ENCODE peak calls at places on chromosomes 12 and 14, in nine cellular contexts. One of them, this sample, is unnamed.

GRCh38 chr14:88835661-88836060 is 11.2 kb downstream of the TTC8 start:
- DNase-seq in aorta: no peak
- DNase-seq in activated naive CD8-positive, alpha-beta T cell treated with anti-CD3 and anti-CD28 coated beads for 36 hours: no peak
- DNase-seq in fibroblast of the aortic adventitia: peak
- DNase-seq in bronchial epithelial cell: no peak
- DNase-seq in T-cell: no peak
- DNase-seq in activated CD4-positive, alpha-beta T cell treated with anti-CD3 and anti-CD28 coated beads, Interleukin-2, amount 50 U/mL, for 1 hour: no peak
- DNase-seq in NCI-H1092: no peak
- DNase-seq in activated CD8-positive, alpha-beta T cell treated with anti-CD3 and anti-CD28 coated beads, Interleukin-2, amount 10 ng/mL, durations not matched to agents 7 days and 5 days: no peak
- DNase-seq in this sample: no peak

GRCh38 chr14:69107407-69108003 is 45.4 kb downstream of the DCAF5 start:
- DNase-seq in activated CD8-positive, alpha-beta T cell treated with anti-CD3 and anti-CD28 coated beads, Interleukin-2, amount 10 ng/mL, durations not matched to agents 7 days and 5 days: peak
- DNase-seq in NCI-H1092: peak
- DNase-seq in fibroblast of the aortic adventitia: peak
- DNase-seq in T-cell: no peak
- DNase-seq in activated CD4-positive, alpha-beta T cell treated with anti-CD3 and anti-CD28 coated beads, Interleukin-2, amount 50 U/mL, for 1 hour: peak
- DNase-seq in bronchial epithelial cell: peak
- DNase-seq in activated naive CD8-positive, alpha-beta T cell treated with anti-CD3 and anti-CD28 coated beads for 36 hours: peak
- DNase-seq in aorta: no peak
- DNase-seq in this sample: no peak

GRCh38 chr14:50679674-50680073 is 11.6 kb upstream of the SAV1 start:
- DNase-seq in fibroblast of the aortic adventitia: no peak
- DNase-seq in NCI-H1092: no peak
- DNase-seq in activated naive CD8-positive, alpha-beta T cell treated with anti-CD3 and anti-CD28 coated beads for 36 hours: no peak
- DNase-seq in activated CD8-positive, alpha-beta T cell treated with anti-CD3 and anti-CD28 coated beads, Interleukin-2, amount 10 ng/mL, durations not matched to agents 7 days and 5 days: no peak
- DNase-seq in bronchial epithelial cell: no peak
- DNase-seq in T-cell: no peak
- DNase-seq in activated CD4-positive, alpha-beta T cell treated with anti-CD3 and anti-CD28 coated beads, Interleukin-2, amount 50 U/mL, for 1 hour: no peak
- DNase-seq in aorta: no peak
- DNase-seq in this sample: no peak

GRCh38 chr12:40106202-40106533 is 287 bp upstream of the SLC2A13 start:
- DNase-seq in bronchial epithelial cell: no peak
- DNase-seq in activated naive CD8-positive, alpha-beta T cell treated with anti-CD3 and anti-CD28 coated beads for 36 hours: no peak
- DNase-seq in activated CD4-positive, alpha-beta T cell treated with anti-CD3 and anti-CD28 coated beads, Interleukin-2, amount 50 U/mL, for 1 hour: no peak
- DNase-seq in activated CD8-positive, alpha-beta T cell treated with anti-CD3 and anti-CD28 coated beads, Interleukin-2, amount 10 ng/mL, durations not matched to agents 7 days and 5 days: no peak
- DNase-seq in fibroblast of the aortic adventitia: no peak
- DNase-seq in NCI-H1092: no peak
- DNase-seq in aorta: no peak
- DNase-seq in T-cell: no peak
- DNase-seq in this sample: no peak

GRCh38 chr14:97390031-97390729 is 593.0 kb downstream of the VRK1 start:
- DNase-seq in bronchial epithelial cell: no peak
- DNase-seq in activated naive CD8-positive, alpha-beta T cell treated with anti-CD3 and anti-CD28 coated beads for 36 hours: no peak
- DNase-seq in T-cell: no peak
- DNase-seq in aorta: no peak
- DNase-seq in activated CD4-positive, alpha-beta T cell treated with anti-CD3 and anti-CD28 coated beads, Interleukin-2, amount 50 U/mL, for 1 hour: no peak
- DNase-seq in NCI-H1092: no peak
- DNase-seq in activated CD8-positive, alpha-beta T cell treated with anti-CD3 and anti-CD28 coated beads, Interleukin-2, amount 10 ng/mL, durations not matched to agents 7 days and 5 days: no peak
- DNase-seq in fibroblast of the aortic adventitia: no peak
- DNase-seq in this sample: no peak

GRCh38 chr12:53703746-53704145 is 23.5 kb downstream of the CALCOCO1 start:
- DNase-seq in bronchial epithelial cell: no peak
- DNase-seq in activated naive CD8-positive, alpha-beta T cell treated with anti-CD3 and anti-CD28 coated beads for 36 hours: no peak
- DNase-seq in aorta: no peak
- DNase-seq in T-cell: no peak
- DNase-seq in activated CD4-positive, alpha-beta T cell treated with anti-CD3 and anti-CD28 coated beads, Interleukin-2, amount 50 U/mL, for 1 hour: no peak
- DNase-seq in activated CD8-positive, alpha-beta T cell treated with anti-CD3 and anti-CD28 coated beads, Interleukin-2, amount 10 ng/mL, durations not matched to agents 7 days and 5 days: no peak
- DNase-seq in NCI-H1092: no peak
- DNase-seq in fibroblast of the aortic adventitia: peak
- DNase-seq in this sample: no peak

GRCh38 chr12:93879476-93880376 is 202.6 kb downstream of the CRADD start:
- DNase-seq in NCI-H1092: no peak
- DNase-seq in bronchial epithelial cell: no peak
- DNase-seq in activated CD8-positive, alpha-beta T cell treated with anti-CD3 and anti-CD28 coated beads, Interleukin-2, amount 10 ng/mL, durations not matched to agents 7 days and 5 days: no peak
- DNase-seq in activated naive CD8-positive, alpha-beta T cell treated with anti-CD3 and anti-CD28 coated beads for 36 hours: no peak
- DNase-seq in fibroblast of the aortic adventitia: peak
- DNase-seq in aorta: no peak
- DNase-seq in activated CD4-positive, alpha-beta T cell treated with anti-CD3 and anti-CD28 coated beads, Interleukin-2, amount 50 U/mL, for 1 hour: no peak
- DNase-seq in T-cell: no peak
- DNase-seq in this sample: no peak

GRCh38 chr12:45191239-45191638 is 24.7 kb upstream of the ANO6 start:
- DNase-seq in activated CD4-positive, alpha-beta T cell treated with anti-CD3 and anti-CD28 coated beads, Interleukin-2, amount 50 U/mL, for 1 hour: no peak
- DNase-seq in NCI-H1092: no peak
- DNase-seq in T-cell: no peak
- DNase-seq in aorta: no peak
- DNase-seq in bronchial epithelial cell: peak
- DNase-seq in activated naive CD8-positive, alpha-beta T cell treated with anti-CD3 and anti-CD28 coated beads for 36 hours: no peak
- DNase-seq in fibroblast of the aortic adventitia: peak
- DNase-seq in activated CD8-positive, alpha-beta T cell treated with anti-CD3 and anti-CD28 coated beads, Interleukin-2, amount 10 ng/mL, durations not matched to agents 7 days and 5 days: no peak
- DNase-seq in this sample: no peak

GRCh38 chr12:50458606-50459005 is 46.2 kb upstream of the DIP2B start:
- DNase-seq in activated CD8-positive, alpha-beta T cell treated with anti-CD3 and anti-CD28 coated beads, Interleukin-2, amount 10 ng/mL, durations not matched to agents 7 days and 5 days: no peak
- DNase-seq in activated CD4-positive, alpha-beta T cell treated with anti-CD3 and anti-CD28 coated beads, Interleukin-2, amount 50 U/mL, for 1 hour: no peak
- DNase-seq in T-cell: no peak
- DNase-seq in activated naive CD8-positive, alpha-beta T cell treated with anti-CD3 and anti-CD28 coated beads for 36 hours: no peak
- DNase-seq in NCI-H1092: no peak
- DNase-seq in fibroblast of the aortic adventitia: peak
- DNase-seq in aorta: no peak
- DNase-seq in bronchial epithelial cell: peak
- DNase-seq in this sample: no peak

GRCh38 chr14:75769047-75769685 is 108.1 kb downstream of the TTLL5 start:
- DNase-seq in activated CD4-positive, alpha-beta T cell treated with anti-CD3 and anti-CD28 coated beads, Interleukin-2, amount 50 U/mL, for 1 hour: no peak
- DNase-seq in fibroblast of the aortic adventitia: no peak
- DNase-seq in aorta: no peak
- DNase-seq in NCI-H1092: no peak
- DNase-seq in T-cell: no peak
- DNase-seq in activated naive CD8-positive, alpha-beta T cell treated with anti-CD3 and anti-CD28 coated beads for 36 hours: no peak
- DNase-seq in bronchial epithelial cell: peak
- DNase-seq in activated CD8-positive, alpha-beta T cell treated with anti-CD3 and anti-CD28 coated beads, Interleukin-2, amount 10 ng/mL, durations not matched to agents 7 days and 5 days: no peak
- DNase-seq in this sample: no peak

GRCh38 chr12:45688188-45688587 is 41.3 kb upstream of the ARID2 start:
- DNase-seq in activated CD8-positive, alpha-beta T cell treated with anti-CD3 and anti-CD28 coated beads, Interleukin-2, amount 10 ng/mL, durations not matched to agents 7 days and 5 days: no peak
- DNase-seq in activated naive CD8-positive, alpha-beta T cell treated with anti-CD3 and anti-CD28 coated beads for 36 hours: no peak
- DNase-seq in bronchial epithelial cell: no peak
- DNase-seq in activated CD4-positive, alpha-beta T cell treated with anti-CD3 and anti-CD28 coated beads, Interleukin-2, amount 50 U/mL, for 1 hour: no peak
- DNase-seq in T-cell: no peak
- DNase-seq in aorta: no peak
- DNase-seq in NCI-H1092: no peak
- DNase-seq in fibroblast of the aortic adventitia: no peak
- DNase-seq in this sample: no peak

GRCh38 chr14:69046468-69046867 is 67.4 kb upstream of the ACTN1 start:
- DNase-seq in NCI-H1092: no peak
- DNase-seq in fibroblast of the aortic adventitia: peak
- DNase-seq in T-cell: no peak
- DNase-seq in activated CD4-positive, alpha-beta T cell treated with anti-CD3 and anti-CD28 coated beads, Interleukin-2, amount 50 U/mL, for 1 hour: no peak
- DNase-seq in activated CD8-positive, alpha-beta T cell treated with anti-CD3 and anti-CD28 coated beads, Interleukin-2, amount 10 ng/mL, durations not matched to agents 7 days and 5 days: no peak
- DNase-seq in bronchial epithelial cell: no peak
- DNase-seq in aorta: peak
- DNase-seq in activated naive CD8-positive, alpha-beta T cell treated with anti-CD3 and anti-CD28 coated beads for 36 hours: no peak
- DNase-seq in this sample: no peak

GRCh38 chr12:103799504-103800251 is 41.4 kb downstream of the NT5DC3 start:
- DNase-seq in T-cell: no peak
- DNase-seq in bronchial epithelial cell: peak
- DNase-seq in NCI-H1092: peak
- DNase-seq in aorta: no peak
- DNase-seq in activated CD4-positive, alpha-beta T cell treated with anti-CD3 and anti-CD28 coated beads, Interleukin-2, amount 50 U/mL, for 1 hour: no peak
- DNase-seq in fibroblast of the aortic adventitia: peak
- DNase-seq in activated CD8-positive, alpha-beta T cell treated with anti-CD3 and anti-CD28 coated beads, Interleukin-2, amount 10 ng/mL, durations not matched to agents 7 days and 5 days: no peak
- DNase-seq in activated naive CD8-positive, alpha-beta T cell treated with anti-CD3 and anti-CD28 coated beads for 36 hours: no peak
- DNase-seq in this sample: peak

GRCh38 chr14:46574236-46574970 is 77.2 kb downstream of the RPL10L start:
- DNase-seq in activated naive CD8-positive, alpha-beta T cell treated with anti-CD3 and anti-CD28 coated beads for 36 hours: no peak
- DNase-seq in activated CD8-positive, alpha-beta T cell treated with anti-CD3 and anti-CD28 coated beads, Interleukin-2, amount 10 ng/mL, durations not matched to agents 7 days and 5 days: no peak
- DNase-seq in fibroblast of the aortic adventitia: no peak
- DNase-seq in NCI-H1092: no peak
- DNase-seq in activated CD4-positive, alpha-beta T cell treated with anti-CD3 and anti-CD28 coated beads, Interleukin-2, amount 50 U/mL, for 1 hour: no peak
- DNase-seq in aorta: no peak
- DNase-seq in T-cell: no peak
- DNase-seq in bronchial epithelial cell: peak
- DNase-seq in this sample: no peak

GRCh38 chr12:575948-576612 is 87.2 kb downstream of the NINJ2 start:
- DNase-seq in activated CD8-positive, alpha-beta T cell treated with anti-CD3 and anti-CD28 coated beads, Interleukin-2, amount 10 ng/mL, durations not matched to agents 7 days and 5 days: peak
- DNase-seq in T-cell: peak
- DNase-seq in NCI-H1092: peak
- DNase-seq in fibroblast of the aortic adventitia: peak
- DNase-seq in bronchial epithelial cell: peak
- DNase-seq in aorta: peak
- DNase-seq in activated naive CD8-positive, alpha-beta T cell treated with anti-CD3 and anti-CD28 coated beads for 36 hours: peak
- DNase-seq in activated CD4-positive, alpha-beta T cell treated with anti-CD3 and anti-CD28 coated beads, Interleukin-2, amount 50 U/mL, for 1 hour: peak
- DNase-seq in this sample: peak

GRCh38 chr14:86796221-86797074 is 1196.5 kb downstream of the GALC start:
- DNase-seq in T-cell: no peak
- DNase-seq in activated naive CD8-positive, alpha-beta T cell treated with anti-CD3 and anti-CD28 coated beads for 36 hours: no peak
- DNase-seq in activated CD4-positive, alpha-beta T cell treated with anti-CD3 and anti-CD28 coated beads, Interleukin-2, amount 50 U/mL, for 1 hour: no peak
- DNase-seq in bronchial epithelial cell: no peak
- DNase-seq in activated CD8-positive, alpha-beta T cell treated with anti-CD3 and anti-CD28 coated beads, Interleukin-2, amount 10 ng/mL, durations not matched to agents 7 days and 5 days: no peak
- DNase-seq in aorta: no peak
- DNase-seq in fibroblast of the aortic adventitia: peak
- DNase-seq in NCI-H1092: no peak
- DNase-seq in this sample: no peak

GRCh38 chr12:27549231-27549800 is 25.3 kb downstream of the PPFIBP1 start:
- DNase-seq in aorta: no peak
- DNase-seq in activated CD8-positive, alpha-beta T cell treated with anti-CD3 and anti-CD28 coated beads, Interleukin-2, amount 10 ng/mL, durations not matched to agents 7 days and 5 days: no peak
- DNase-seq in NCI-H1092: no peak
- DNase-seq in activated CD4-positive, alpha-beta T cell treated with anti-CD3 and anti-CD28 coated beads, Interleukin-2, amount 50 U/mL, for 1 hour: no peak
- DNase-seq in bronchial epithelial cell: peak
- DNase-seq in activated naive CD8-positive, alpha-beta T cell treated with anti-CD3 and anti-CD28 coated beads for 36 hours: no peak
- DNase-seq in T-cell: no peak
- DNase-seq in fibroblast of the aortic adventitia: peak
- DNase-seq in this sample: no peak

GRCh38 chr12:121688966-121689365 is 19.5 kb upstream of the MORN3 start:
- DNase-seq in activated CD4-positive, alpha-beta T cell treated with anti-CD3 and anti-CD28 coated beads, Interleukin-2, amount 50 U/mL, for 1 hour: no peak
- DNase-seq in bronchial epithelial cell: no peak
- DNase-seq in fibroblast of the aortic adventitia: no peak
- DNase-seq in NCI-H1092: no peak
- DNase-seq in aorta: no peak
- DNase-seq in activated naive CD8-positive, alpha-beta T cell treated with anti-CD3 and anti-CD28 coated beads for 36 hours: no peak
- DNase-seq in T-cell: no peak
- DNase-seq in activated CD8-positive, alpha-beta T cell treated with anti-CD3 and anti-CD28 coated beads, Interleukin-2, amount 10 ng/mL, durations not matched to agents 7 days and 5 days: no peak
- DNase-seq in this sample: no peak

GRCh38 chr12:122062832-122063690 is 15.5 kb upstream of the MLXIP start:
- DNase-seq in activated CD4-positive, alpha-beta T cell treated with anti-CD3 and anti-CD28 coated beads, Interleukin-2, amount 50 U/mL, for 1 hour: no peak
- DNase-seq in NCI-H1092: no peak
- DNase-seq in activated naive CD8-positive, alpha-beta T cell treated with anti-CD3 and anti-CD28 coated beads for 36 hours: no peak
- DNase-seq in activated CD8-positive, alpha-beta T cell treated with anti-CD3 and anti-CD28 coated beads, Interleukin-2, amount 10 ng/mL, durations not matched to agents 7 days and 5 days: no peak
- DNase-seq in fibroblast of the aortic adventitia: peak
- DNase-seq in aorta: no peak
- DNase-seq in T-cell: no peak
- DNase-seq in bronchial epithelial cell: peak
- DNase-seq in this sample: peak

GRCh38 chr12:7411343-7411742 is 32.6 kb downstream of the CD163L1 start:
- DNase-seq in activated CD4-positive, alpha-beta T cell treated with anti-CD3 and anti-CD28 coated beads, Interleukin-2, amount 50 U/mL, for 1 hour: no peak
- DNase-seq in bronchial epithelial cell: no peak
- DNase-seq in aorta: no peak
- DNase-seq in activated CD8-positive, alpha-beta T cell treated with anti-CD3 and anti-CD28 coated beads, Interleukin-2, amount 10 ng/mL, durations not matched to agents 7 days and 5 days: no peak
- DNase-seq in NCI-H1092: no peak
- DNase-seq in activated naive CD8-positive, alpha-beta T cell treated with anti-CD3 and anti-CD28 coated beads for 36 hours: no peak
- DNase-seq in fibroblast of the aortic adventitia: no peak
- DNase-seq in T-cell: no peak
- DNase-seq in this sample: no peak

GRCh38 chr14:68412505-68413496 is 380.1 kb downstream of the ZFP36L1 start:
- DNase-seq in bronchial epithelial cell: peak
- DNase-seq in fibroblast of the aortic adventitia: no peak
- DNase-seq in activated CD4-positive, alpha-beta T cell treated with anti-CD3 and anti-CD28 coated beads, Interleukin-2, amount 50 U/mL, for 1 hour: no peak
- DNase-seq in activated naive CD8-positive, alpha-beta T cell treated with anti-CD3 and anti-CD28 coated beads for 36 hours: no peak
- DNase-seq in NCI-H1092: no peak
- DNase-seq in T-cell: no peak
- DNase-seq in activated CD8-positive, alpha-beta T cell treated with anti-CD3 and anti-CD28 coated beads, Interleukin-2, amount 10 ng/mL, durations not matched to agents 7 days and 5 days: no peak
- DNase-seq in aorta: no peak
- DNase-seq in this sample: no peak

GRCh38 chr12:132367852-132368251 is 38.5 kb upstream of the GALNT9 start:
- DNase-seq in fibroblast of the aortic adventitia: no peak
- DNase-seq in T-cell: no peak
- DNase-seq in bronchial epithelial cell: no peak
- DNase-seq in activated CD8-positive, alpha-beta T cell treated with anti-CD3 and anti-CD28 coated beads, Interleukin-2, amount 10 ng/mL, durations not matched to agents 7 days and 5 days: no peak
- DNase-seq in activated CD4-positive, alpha-beta T cell treated with anti-CD3 and anti-CD28 coated beads, Interleukin-2, amount 50 U/mL, for 1 hour: no peak
- DNase-seq in aorta: no peak
- DNase-seq in activated naive CD8-positive, alpha-beta T cell treated with anti-CD3 and anti-CD28 coated beads for 36 hours: no peak
- DNase-seq in NCI-H1092: no peak
- DNase-seq in this sample: no peak

GRCh38 chr14:54106802-54107377 is 150.3 kb upstream of the BMP4 start:
- DNase-seq in activated CD8-positive, alpha-beta T cell treated with anti-CD3 and anti-CD28 coated beads, Interleukin-2, amount 10 ng/mL, durations not matched to agents 7 days and 5 days: no peak
- DNase-seq in activated naive CD8-positive, alpha-beta T cell treated with anti-CD3 and anti-CD28 coated beads for 36 hours: no peak
- DNase-seq in activated CD4-positive, alpha-beta T cell treated with anti-CD3 and anti-CD28 coated beads, Interleukin-2, amount 50 U/mL, for 1 hour: no peak
- DNase-seq in T-cell: no peak
- DNase-seq in aorta: no peak
- DNase-seq in NCI-H1092: no peak
- DNase-seq in bronchial epithelial cell: peak
- DNase-seq in fibroblast of the aortic adventitia: peak
- DNase-seq in this sample: no peak

GRCh38 chr14:95052016-95052585 is 105.2 kb downstream of the DICER1 start:
- DNase-seq in activated naive CD8-positive, alpha-beta T cell treated with anti-CD3 and anti-CD28 coated beads for 36 hours: no peak
- DNase-seq in aorta: no peak
- DNase-seq in activated CD8-positive, alpha-beta T cell treated with anti-CD3 and anti-CD28 coated beads, Interleukin-2, amount 10 ng/mL, durations not matched to agents 7 days and 5 days: no peak
- DNase-seq in T-cell: no peak
- DNase-seq in activated CD4-positive, alpha-beta T cell treated with anti-CD3 and anti-CD28 coated beads, Interleukin-2, amount 50 U/mL, for 1 hour: no peak
- DNase-seq in NCI-H1092: no peak
- DNase-seq in fibroblast of the aortic adventitia: no peak
- DNase-seq in bronchial epithelial cell: no peak
- DNase-seq in this sample: no peak

GRCh38 chr14:52227559-52228222 is 39.8 kb upstream of the PTGDR start:
- DNase-seq in activated naive CD8-positive, alpha-beta T cell treated with anti-CD3 and anti-CD28 coated beads for 36 hours: no peak
- DNase-seq in aorta: no peak
- DNase-seq in fibroblast of the aortic adventitia: no peak
- DNase-seq in T-cell: no peak
- DNase-seq in bronchial epithelial cell: no peak
- DNase-seq in NCI-H1092: no peak
- DNase-seq in activated CD4-positive, alpha-beta T cell treated with anti-CD3 and anti-CD28 coated beads, Interleukin-2, amount 50 U/mL, for 1 hour: no peak
- DNase-seq in activated CD8-positive, alpha-beta T cell treated with anti-CD3 and anti-CD28 coated beads, Interleukin-2, amount 10 ng/mL, durations not matched to agents 7 days and 5 days: no peak
- DNase-seq in this sample: no peak

GRCh38 chr14:101471723-101472517 is 89.4 kb upstream of the DIO3 start:
- DNase-seq in activated naive CD8-positive, alpha-beta T cell treated with anti-CD3 and anti-CD28 coated beads for 36 hours: no peak
- DNase-seq in bronchial epithelial cell: no peak
- DNase-seq in activated CD4-positive, alpha-beta T cell treated with anti-CD3 and anti-CD28 coated beads, Interleukin-2, amount 50 U/mL, for 1 hour: no peak
- DNase-seq in aorta: peak
- DNase-seq in NCI-H1092: no peak
- DNase-seq in fibroblast of the aortic adventitia: no peak
- DNase-seq in T-cell: no peak
- DNase-seq in activated CD8-positive, alpha-beta T cell treated with anti-CD3 and anti-CD28 coated beads, Interleukin-2, amount 10 ng/mL, durations not matched to agents 7 days and 5 days: no peak
- DNase-seq in this sample: no peak

GRCh38 chr12:117155278-117156060 is 34.8 kb downstream of the FBXO21 start:
- DNase-seq in activated CD8-positive, alpha-beta T cell treated with anti-CD3 and anti-CD28 coated beads, Interleukin-2, amount 10 ng/mL, durations not matched to agents 7 days and 5 days: peak
- DNase-seq in aorta: peak
- DNase-seq in T-cell: peak
- DNase-seq in activated naive CD8-positive, alpha-beta T cell treated with anti-CD3 and anti-CD28 coated beads for 36 hours: peak
- DNase-seq in fibroblast of the aortic adventitia: peak
- DNase-seq in NCI-H1092: peak
- DNase-seq in bronchial epithelial cell: peak
- DNase-seq in activated CD4-positive, alpha-beta T cell treated with anti-CD3 and anti-CD28 coated beads, Interleukin-2, amount 50 U/mL, for 1 hour: peak
- DNase-seq in this sample: peak

GRCh38 chr12:122350444-122350843 is 72.0 kb downstream of the CLIP1 start:
- DNase-seq in aorta: peak
- DNase-seq in T-cell: no peak
- DNase-seq in NCI-H1092: no peak
- DNase-seq in activated naive CD8-positive, alpha-beta T cell treated with anti-CD3 and anti-CD28 coated beads for 36 hours: no peak
- DNase-seq in activated CD8-positive, alpha-beta T cell treated with anti-CD3 and anti-CD28 coated beads, Interleukin-2, amount 10 ng/mL, durations not matched to agents 7 days and 5 days: no peak
- DNase-seq in fibroblast of the aortic adventitia: peak
- DNase-seq in activated CD4-positive, alpha-beta T cell treated with anti-CD3 and anti-CD28 coated beads, Interleukin-2, amount 50 U/mL, for 1 hour: no peak
- DNase-seq in bronchial epithelial cell: no peak
- DNase-seq in this sample: no peak

GRCh38 chr12:113422030-113422900 is at the start of gene SDSL:
- DNase-seq in activated CD4-positive, alpha-beta T cell treated with anti-CD3 and anti-CD28 coated beads, Interleukin-2, amount 50 U/mL, for 1 hour: no peak
- DNase-seq in activated naive CD8-positive, alpha-beta T cell treated with anti-CD3 and anti-CD28 coated beads for 36 hours: peak
- DNase-seq in aorta: peak
- DNase-seq in NCI-H1092: no peak
- DNase-seq in fibroblast of the aortic adventitia: peak
- DNase-seq in T-cell: no peak
- DNase-seq in bronchial epithelial cell: peak
- DNase-seq in activated CD8-positive, alpha-beta T cell treated with anti-CD3 and anti-CD28 coated beads, Interleukin-2, amount 10 ng/mL, durations not matched to agents 7 days and 5 days: peak
- DNase-seq in this sample: peak

GRCh38 chr12:117109943-117110342 is 10.7 kb upstream of the TESC start:
- DNase-seq in NCI-H1092: no peak
- DNase-seq in activated CD4-positive, alpha-beta T cell treated with anti-CD3 and anti-CD28 coated beads, Interleukin-2, amount 50 U/mL, for 1 hour: no peak
- DNase-seq in fibroblast of the aortic adventitia: no peak
- DNase-seq in activated CD8-positive, alpha-beta T cell treated with anti-CD3 and anti-CD28 coated beads, Interleukin-2, amount 10 ng/mL, durations not matched to agents 7 days and 5 days: no peak
- DNase-seq in aorta: no peak
- DNase-seq in T-cell: no peak
- DNase-seq in activated naive CD8-positive, alpha-beta T cell treated with anti-CD3 and anti-CD28 coated beads for 36 hours: no peak
- DNase-seq in bronchial epithelial cell: no peak
- DNase-seq in this sample: no peak

GRCh38 chr14:50001999-50002925 is 109.4 kb downstream of the ARF6 start:
- DNase-seq in activated CD8-positive, alpha-beta T cell treated with anti-CD3 and anti-CD28 coated beads, Interleukin-2, amount 10 ng/mL, durations not matched to agents 7 days and 5 days: peak
- DNase-seq in aorta: no peak
- DNase-seq in NCI-H1092: no peak
- DNase-seq in activated CD4-positive, alpha-beta T cell treated with anti-CD3 and anti-CD28 coated beads, Interleukin-2, amount 50 U/mL, for 1 hour: peak
- DNase-seq in T-cell: peak
- DNase-seq in bronchial epithelial cell: peak
- DNase-seq in activated naive CD8-positive, alpha-beta T cell treated with anti-CD3 and anti-CD28 coated beads for 36 hours: peak
- DNase-seq in fibroblast of the aortic adventitia: no peak
- DNase-seq in this sample: no peak